ENCODE peak calls at places on chromosome 19, in ten cellular contexts. M, W, S, I, N, Y, D, H, B and K are unnamed samples.

GRCh38 chr19:16216744-16217670 is 19.3 kb downstream of the AP1M1 start:
- DNase-seq in S (no peak), W (no peak), Y (no peak), B (no peak), M (no peak), H (no peak), D (no peak), N (no peak), I (no peak), K (no peak)

GRCh38 chr19:19606021-19606420 is 12.5 kb downstream of the PBX4 start:
- DNase-seq in Y (peak; percentile 57), S (peak; percentile 10), W (no peak), M (peak; percentile 82), H (peak; percentile 88), N (peak; percentile 95), B (peak; percentile 100), D (peak; percentile 33), I (no peak), K (no peak)

GRCh38 chr19:33717878-33718277 is 78.8 kb upstream of the KCTD15 start:
- DNase-seq in H (no peak), Y (no peak), B (no peak), S (no peak), N (no peak), M (no peak), I (no peak), W (no peak), D (no peak), K (no peak)

GRCh38 chr19:13100031-13100588 is 2.5 kb downstream of the LYL1 start:
- DNase-seq in S (no peak), Y (peak; percentile 69), W (no peak), B (no peak), D (peak; percentile 32), H (peak; percentile 17), M (no peak), N (no peak), I (no peak), K (no peak)

GRCh38 chr19:33293255-33294057 is 8.9 kb downstream of the CEBPA start:
- DNase-seq in D (peak; percentile 68), H (peak; percentile 78), I (no peak), M (no peak), Y (no peak), W (no peak), B (peak; percentile 81), N (peak; percentile 75), S (peak; percentile 71), K (no peak)

GRCh38 chr19:1211494-1212234 is 6.1 kb downstream of the STK11 start:
- DNase-seq in H (peak; percentile 57), Y (no peak), S (no peak), B (no peak), D (peak; percentile 59), W (peak; percentile 79), I (peak; percentile 64), N (no peak), M (no peak), K (peak; percentile 82)

GRCh38 chr19:49890349-49891311 is 6.1 kb downstream of the IL4I1 start:
- DNase-seq in B (peak; percentile 35), W (peak; percentile 88), N (no peak), M (no peak), Y (peak; percentile 35), D (no peak), I (peak; percentile 82), H (peak; percentile 48), S (no peak), K (peak; percentile 80)

GRCh38 chr19:41888926-41889325 is 5.9 kb downstream of the ARHGEF1 start:
- DNase-seq in H (no peak), B (no peak), M (no peak), N (no peak), I (no peak), S (no peak), W (no peak), D (no peak), Y (no peak), K (no peak)

GRCh38 chr19:36013280-36014028 is 559 bp downstream of the ALKBH6 start:
- DNase-seq in M (no peak), W (no peak), B (no peak), H (no peak), S (no peak), I (no peak), Y (no peak), N (no peak), D (no peak), K (no peak)

GRCh38 chr19:18227781-18228271 is 1.6 kb upstream of the PDE4C start:
- DNase-seq in Y (no peak), I (no peak), D (no peak), M (no peak), N (no peak), S (no peak), H (no peak), W (no peak), B (no peak), K (no peak)

GRCh38 chr19:18385675-18386542 is at the start of gene GDF15:
- DNase-seq in M (peak; percentile 90), H (peak; percentile 69), B (peak; percentile 85), S (peak; percentile 87), D (peak; percentile 87), W (peak; percentile 94), N (peak; percentile 50), Y (no peak), I (peak; percentile 73), K (peak; percentile 89)

GRCh38 chr19:30447276-30447870 is 75.2 kb downstream of the ZNF536 start:
- DNase-seq in B (no peak), S (no peak), H (no peak), M (no peak), N (no peak), Y (no peak), W (no peak), I (no peak), D (peak; percentile 15), K (no peak)

GRCh38 chr19:48752511-48753365 is at the start of gene FUT1:
- DNase-seq in H (peak; percentile 97), N (peak; percentile 91), I (peak; percentile 89), M (peak; percentile 89), D (peak; percentile 40), W (peak; percentile 97), S (no peak), Y (no peak), B (peak; percentile 95), K (peak; percentile 98)

GRCh38 chr19:53102701-53103140 is 501 bp downstream of the ZNF160 start:
- DNase-seq in H (peak; percentile 50), W (no peak), Y (peak; percentile 62), B (peak; percentile 38), S (peak; percentile 31), D (peak; percentile 32), M (no peak), I (peak; percentile 61), N (peak; percentile 26), K (peak; percentile 55)

GRCh38 chr19:41353466-41354342 is at the start of gene TGFB1:
- DNase-seq in W (peak; percentile 75), I (peak; percentile 85), N (peak; percentile 77), B (peak; percentile 39), M (peak; percentile 63), D (peak; percentile 85), H (peak; percentile 74), S (peak; percentile 87), Y (peak; percentile 92), K (peak; percentile 86)

GRCh38 chr19:17333611-17334413 is 843 bp downstream of the ANO8 start:
- DNase-seq in W (peak; percentile 68), B (peak; percentile 86), H (peak; percentile 80), I (peak; percentile 50), N (peak; percentile 88), D (peak; percentile 85), S (peak; percentile 80), Y (peak; percentile 85), M (peak; percentile 71), K (peak; percentile 74)

GRCh38 chr19:49553451-49554271 is 25.9 kb downstream of the RCN3 start:
- DNase-seq in I (no peak), Y (no peak), B (no peak), H (peak; percentile 92), N (peak; percentile 90), D (peak; percentile 82), M (no peak), S (peak; percentile 69), W (no peak), K (no peak)

GRCh38 chr19:39709026-39709872 is 5.0 kb downstream of the LGALS14 start:
- DNase-seq in I (no peak), M (no peak), H (peak; percentile 39), Y (no peak), D (no peak), N (peak; percentile 70), B (peak; percentile 76), W (no peak), S (no peak), K (no peak)
- TF ChIP-seq CTCF in I (no peak), M (no peak), H (no peak), Y (no peak), D (no peak), N (no peak), B (no peak), W (no peak), S (no peak), K (no peak)

DNA sequence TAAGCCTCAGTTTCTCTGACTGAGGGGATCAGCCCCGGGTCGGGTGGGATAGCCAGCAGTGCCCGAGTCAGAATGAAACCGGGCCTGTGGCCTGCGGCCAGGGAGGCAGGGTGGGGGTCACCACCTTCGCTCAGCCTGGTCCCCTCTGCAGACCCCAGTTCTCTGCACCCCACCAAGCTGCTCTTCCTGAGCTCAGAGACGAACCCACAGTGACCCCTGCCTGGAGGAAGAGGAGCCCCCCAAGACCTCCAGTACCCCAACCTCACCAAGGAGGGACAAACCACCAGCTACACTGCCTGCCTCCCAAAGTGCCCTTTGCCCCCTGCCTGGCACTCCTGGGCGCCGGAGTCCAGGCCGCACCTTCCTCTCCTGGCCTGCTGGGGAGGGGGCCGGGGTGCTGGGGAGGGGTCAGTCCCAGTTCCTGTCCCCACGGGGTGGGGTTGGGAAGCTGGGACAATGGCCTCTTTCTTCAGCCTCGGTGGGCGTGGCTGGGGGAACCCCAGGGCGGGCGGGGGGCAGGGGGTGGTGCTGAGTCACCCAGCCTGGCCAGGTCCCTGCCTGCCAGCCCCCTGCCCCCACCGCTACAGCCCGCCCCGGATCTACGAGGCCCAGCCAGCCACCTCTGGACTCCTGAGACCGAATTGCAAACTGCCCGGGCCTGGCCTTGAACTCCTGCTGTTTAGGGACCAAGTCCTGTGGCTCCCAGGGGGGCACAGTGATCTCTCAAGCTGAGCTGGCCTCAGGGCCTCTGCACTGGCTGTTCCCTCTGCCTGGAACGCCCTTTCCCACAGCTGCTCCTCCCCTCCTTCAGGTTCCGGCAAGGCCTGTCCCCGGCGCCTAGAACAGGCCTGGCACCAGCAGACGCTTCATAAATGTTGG is 14.3 kb downstream of the ZBTB7A start:
- DNase-seq in S (peak; percentile 20), M (no peak), W (no peak), N (peak; percentile 64), Y (no peak), B (peak; percentile 78), I (no peak), D (peak; percentile 63), H (peak; percentile 91), K (no peak)
- H4K20me1 ChIP-seq in S (peaks cover 91% of the 10 kb centered on the region), M (peaks cover 8% of the 10 kb centered on the region), W (peaks cover 4% of the 10 kb centered on the region), N (peaks cover 5% of the 10 kb centered on the region), Y (peaks cover 83% of the 10 kb centered on the region), B (peaks cover 40% of the 10 kb centered on the region), I (peaks cover 42% of the 10 kb centered on the region), D (peaks cover 4% of the 10 kb centered on the region), H (peaks cover 17% of the 10 kb centered on the region), K (peaks cover 49% of the 10 kb centered on the region)

GRCh38 chr19:8908066-8908465 is 75.9 kb downstream of the MBD3L1 start:
- DNase-seq in Y (no peak), I (no peak), M (no peak), D (no peak), S (no peak), B (no peak), H (no peak), N (no peak), W (no peak), K (no peak)
- TF ChIP-seq CTCF in Y (no peak), I (no peak), M (no peak), D (no peak), S (no peak), B (no peak), H (no peak), N (no peak), W (no peak), K (no peak)

GRCh38 chr19:56112313-56112709 is 8.8 kb downstream of the ZNF787 start:
- DNase-seq in W (no peak), D (no peak), B (no peak), H (no peak), I (no peak), M (no peak), Y (no peak), S (no peak), N (no peak), K (no peak)
- H4K20me1 ChIP-seq in W (peaks cover 3% of the 10 kb centered on the region), D (no peaks in the 10 kb centered on the region), B (peaks cover 93% of the 10 kb centered on the region), H (peaks cover 5% of the 10 kb centered on the region), I (peaks cover 97% of the 10 kb centered on the region), M (no peaks in the 10 kb centered on the region), Y (peaks cover 78% of the 10 kb centered on the region), S (peaks cover 89% of the 10 kb centered on the region), N (peaks cover 71% of the 10 kb centered on the region), K (peaks cover 48% of the 10 kb centered on the region)